ENCODE peak calls at places on chromosomes 7 and 10, in six cellular contexts. S is K562, L is HepG2, G is SK-N-SH, O is HCT116, A is H1. V is an unnamed sample.

GRCh38 chr10:79054203-79055099 is 14.3 kb upstream of the ZMIZ1 start:
- DNase-seq in S (no peak), L (peak), G (no peak), O (no peak), A (no peak), V (no peak)

GRCh38 chr7:1114088-1114487 is 26.2 kb downstream of the GPER1 start:
- DNase-seq in S (no peak), L (no peak), G (no peak), O (no peak), A (no peak), V (no peak)

GRCh38 chr7:103637080-103637479 is 191.1 kb upstream of the SLC26A5 start:
- DNase-seq in S (no peak), L (no peak), G (no peak), O (no peak), A (no peak), V (no peak)

GRCh38 chr10:114313866-114314265 is 74.8 kb downstream of the VWA2 start:
- DNase-seq in S (no peak), L (no peak), G (no peak), O (no peak), A (no peak), V (no peak)

GRCh38 chr10:65291276-65291675 is 1634.6 kb upstream of the LRRTM3 start:
- DNase-seq in S (no peak), L (no peak), G (no peak), O (no peak), A (no peak), V (no peak)

GRCh38 chr7:70727861-70728260 is 404.1 kb upstream of the GALNT17 start:
- DNase-seq in S (no peak), L (no peak), G (no peak), O (no peak), A (no peak), V (no peak)

GRCh38 chr7:2066251-2066919 is 166.4 kb downstream of the MAD1L1 start:
- DNase-seq in S (no peak), L (no peak), G (peak), O (no peak), A (no peak), V (no peak)

GRCh38 chr7:21758286-21758685 is 187.4 kb downstream of the CDCA7L start:
- DNase-seq in S (no peak), L (peak), G (no peak), O (no peak), A (no peak), V (no peak)

GRCh38 chr10:27621441-27621840 is 117.3 kb downstream of the RAB18 start:
- DNase-seq in S (no peak), L (no peak), G (no peak), O (no peak), A (no peak), V (no peak)

GRCh38 chr7:137970263-137970975 is 31.5 kb downstream of the CREB3L2 start:
- DNase-seq in S (no peak), L (no peak), G (no peak), O (no peak), A (no peak), V (no peak)

GRCh38 chr10:21494221-21495001 is 31.1 kb downstream of the SKIDA1 start:
- DNase-seq in S (no peak), L (no peak), G (peak), O (no peak), A (peak), V (no peak)

GRCh38 chr7:139061416-139061815 is 25.6 kb upstream of the ZC3HAV1L start:
- DNase-seq in S (no peak), L (no peak), G (no peak), O (no peak), A (no peak), V (no peak)

GRCh38 chr7:118590107-118590506 is 365.6 kb downstream of the ANKRD7 start:
- DNase-seq in S (no peak), L (no peak), G (no peak), O (peak), A (peak), V (no peak)

GRCh38 chr10:96850825-96851224 is 18.7 kb downstream of the LCOR start:
- DNase-seq in S (no peak), L (no peak), G (no peak), O (no peak), A (no peak), V (no peak)

GRCh38 chr7:32506266-32507054 is 11.2 kb downstream of the AVL9 start:
- DNase-seq in S (peak), L (peak), G (no peak), O (peak), A (no peak), V (no peak)

GRCh38 chr10:43824934-43825333 is 176.3 kb upstream of the ZNF32 start:
- DNase-seq in S (no peak), L (peak), G (no peak), O (no peak), A (no peak), V (no peak)

GRCh38 chr10:102796407-102797176 is 40.6 kb downstream of the CYP17A1 start:
- DNase-seq in S (no peak), L (no peak), G (no peak), O (no peak), A (no peak), V (peak)

GRCh38 chr7:121447191-121447920 is 51.2 kb upstream of the FAM3C start:
- DNase-seq in S (no peak), L (no peak), G (no peak), O (no peak), A (no peak), V (no peak)

GRCh38 chr7:47394751-47395252 is 187.1 kb downstream of the TNS3 start:
- DNase-seq in S (no peak), L (no peak), G (no peak), O (no peak), A (no peak), V (no peak)

GRCh38 chr10:116733566-116733965 is 8.8 kb downstream of the HSPA12A start:
- DNase-seq in S (no peak), L (no peak), G (no peak), O (no peak), A (no peak), V (no peak)

GRCh38 chr10:73780966-73781365 is 882 bp upstream of the CHCHD1 start:
- DNase-seq in S (no peak), L (no peak), G (no peak), O (no peak), A (no peak), V (no peak)

GRCh38 chr7:5539013-5539411 is 115.4 kb upstream of the TNRC18 start:
- DNase-seq in S (peak), L (no peak), G (no peak), O (no peak), A (no peak), V (no peak)

GRCh38 chr10:7525314-7526016 is 114.6 kb upstream of the SFMBT2 start:
- DNase-seq in S (peak), L (peak), G (peak), O (peak), A (peak), V (peak)

GRCh38 chr7:152673902-152674301 is 2.0 kb downstream of the XRCC2 start:
- DNase-seq in S (no peak), L (no peak), G (no peak), O (no peak), A (no peak), V (no peak)

GRCh38 chr7:77346441-77346840 is 69.7 kb downstream of the GSAP start:
- DNase-seq in S (no peak), L (no peak), G (no peak), O (no peak), A (no peak), V (no peak)

GRCh38 chr7:36749282-36749960 is 25.1 kb upstream of the AOAH start:
- DNase-seq in S (no peak), L (no peak), G (no peak), O (no peak), A (no peak), V (no peak)

GRCh38 chr7:54349259-54349658 is 192.9 kb upstream of the VSTM2A start:
- DNase-seq in S (no peak), L (no peak), G (no peak), O (no peak), A (no peak), V (no peak)

GRCh38 chr7:74053589-74054186 is 25.7 kb downstream of the ELN start:
- DNase-seq in S (no peak), L (no peak), G (no peak), O (no peak), A (no peak), V (no peak)

GRCh38 chr10:88131561-88132139 is 268.2 kb downstream of the PTEN start:
- DNase-seq in S (no peak), L (no peak), G (no peak), O (no peak), A (no peak), V (no peak)

GRCh38 chr10:102795453-102796406 is 41.5 kb downstream of the CYP17A1 start:
- DNase-seq in S (no peak), L (no peak), G (no peak), O (no peak), A (no peak), V (no peak)

DNA sequence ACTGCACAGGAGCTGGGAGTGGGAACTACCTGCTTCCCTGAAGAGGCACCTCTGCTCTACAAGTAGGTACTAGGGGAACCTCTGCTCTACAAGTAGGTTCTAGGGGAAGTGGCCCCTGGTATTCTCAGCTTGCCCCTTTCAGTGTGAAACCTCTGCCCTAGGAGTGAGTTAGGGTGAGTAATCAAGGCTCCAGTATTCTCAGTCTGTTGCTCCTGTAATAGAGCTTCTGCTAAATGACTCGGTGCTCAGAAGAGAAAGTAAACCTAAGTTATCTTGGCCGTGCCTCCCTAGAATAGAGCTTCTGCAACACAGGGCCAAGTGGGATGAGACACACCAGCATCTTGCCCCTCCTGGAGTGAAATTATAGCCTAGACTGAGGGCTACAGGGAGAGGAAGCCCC is 13.4 kb upstream of the RASSF4 start:
- DNase-seq in S (no peak), L (no peak), G (no peak), O (no peak), A (peak), V (no peak)
- TF ChIP-seq JUND in S (no peak), L (no peak), G (no peak), O (no peak), A (no peak), V (no peak)

DNA sequence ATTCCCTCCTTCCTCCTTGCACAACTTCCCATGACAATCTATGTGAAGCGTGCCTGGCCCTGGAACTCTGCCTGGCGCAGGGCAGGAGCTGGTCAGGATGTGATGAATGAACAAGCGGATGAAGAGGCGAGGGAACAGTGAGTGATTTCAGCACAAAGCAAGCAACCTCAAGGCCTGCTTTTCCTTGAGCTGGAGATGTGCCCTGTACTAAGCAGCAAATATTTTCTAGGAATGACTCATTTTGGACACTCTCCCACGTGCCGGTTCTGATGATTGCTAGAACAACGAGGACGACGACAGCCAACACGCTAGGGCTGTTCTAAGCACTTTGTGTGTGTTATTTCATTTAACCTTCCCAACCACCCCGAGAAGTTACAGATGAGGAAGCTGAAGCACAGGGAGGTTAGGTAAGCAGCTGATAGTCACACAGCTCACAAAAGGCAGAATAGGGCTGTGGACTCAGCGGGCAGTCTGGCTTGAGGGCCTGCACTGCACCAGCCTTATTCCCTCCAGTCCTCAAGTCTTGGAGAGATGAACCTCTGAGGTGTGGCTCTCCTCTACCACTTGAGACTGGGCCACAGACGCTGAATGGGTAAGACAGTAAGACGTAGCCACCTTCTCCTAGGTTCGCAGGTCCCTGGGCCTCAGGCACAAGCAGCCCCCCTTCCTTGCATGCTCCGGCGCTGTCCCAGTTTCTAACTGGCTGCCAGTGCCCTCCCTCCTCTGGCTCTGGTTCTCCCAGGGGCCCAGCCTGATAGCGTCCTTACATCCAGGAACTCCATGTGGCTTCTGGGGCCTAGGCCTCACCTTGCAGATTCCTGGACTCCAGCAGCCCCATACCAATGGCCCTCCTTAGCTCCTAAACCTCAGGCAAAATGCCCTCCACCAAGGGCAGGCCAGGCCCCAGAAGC is 59.0 kb downstream of the YKT6 start:
- DNase-seq in S (no peak), L (peak), G (no peak), O (no peak), A (no peak), V (no peak)
- TF ChIP-seq POLR2AphosphoS5 in S (no peak), L (no peak), G (no peak), O (no peak), A (no peak), V (no peak)

GRCh38 chr10:25493122-25493893 is 318.5 kb downstream of the GPR158 start:
- DNase-seq in S (peak), L (no peak), G (peak), O (peak), A (no peak), V (no peak)

GRCh38 chr10:25497281-25497680 is 322.5 kb downstream of the GPR158 start:
- DNase-seq in S (no peak), L (no peak), G (no peak), O (no peak), A (no peak), V (no peak)

GRCh38 chr10:25487266-25487665 is 312.5 kb downstream of the GPR158 start:
- DNase-seq in S (peak), L (no peak), G (no peak), O (no peak), A (no peak), V (no peak)

GRCh38 chr10:25492680-25493079 is 317.9 kb downstream of the GPR158 start:
- DNase-seq in S (no peak), L (no peak), G (no peak), O (no peak), A (no peak), V (no peak)

GRCh38 chr10:25492040-25492439 is 317.2 kb downstream of the GPR158 start:
- DNase-seq in S (no peak), L (no peak), G (no peak), O (no peak), A (no peak), V (no peak)
- TF ChIP-seq JUND in S (no peak), L (no peak), G (no peak), O (no peak), A (no peak), V (no peak)

DNA sequence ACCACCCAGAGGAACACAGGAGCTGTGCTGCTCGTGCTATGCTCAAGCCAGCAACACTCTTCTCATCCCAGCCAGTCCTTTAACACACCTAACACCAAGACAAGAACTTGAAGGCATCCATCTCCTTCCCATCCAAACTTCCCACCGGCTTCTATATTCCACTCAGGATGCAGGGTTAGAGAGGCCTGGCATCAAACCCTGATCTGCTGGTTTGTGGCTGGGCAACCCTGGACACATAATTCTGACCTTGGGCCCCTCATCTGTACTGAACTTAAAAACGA is 5.6 kb upstream of the MYO1G start:
- DNase-seq in S (no peak), L (no peak), G (no peak), O (no peak), A (no peak), V (no peak)
- TF ChIP-seq POLR2AphosphoS5 in S (peak), L (no peak), G (peak), O (no peak), A (peak), V (peak)

GRCh38 chr10:49028639-49029038 is 86.7 kb downstream of the VSTM4 start:
- DNase-seq in S (no peak), L (no peak), G (no peak), O (no peak), A (no peak), V (no peak)
- TF ChIP-seq JUND in S (no peak), L (no peak), G (no peak), O (no peak), A (no peak), V (no peak)

GRCh38 chr7:17275749-17276671 is 22.4 kb upstream of the AHR start:
- DNase-seq in S (no peak), L (peak), G (no peak), O (no peak), A (no peak), V (no peak)
- TF ChIP-seq POLR2AphosphoS5 in S (no peak), L (no peak), G (no peak), O (no peak), A (no peak), V (no peak)

GRCh38 chr10:4763960-4764428 is 62.0 kb upstream of the AKR1E2 start:
- DNase-seq in S (no peak), L (no peak), G (no peak), O (no peak), A (no peak), V (no peak)
- TF ChIP-seq JUND in S (no peak), L (no peak), G (peak), O (peak), A (no peak), V (no peak)

DNA sequence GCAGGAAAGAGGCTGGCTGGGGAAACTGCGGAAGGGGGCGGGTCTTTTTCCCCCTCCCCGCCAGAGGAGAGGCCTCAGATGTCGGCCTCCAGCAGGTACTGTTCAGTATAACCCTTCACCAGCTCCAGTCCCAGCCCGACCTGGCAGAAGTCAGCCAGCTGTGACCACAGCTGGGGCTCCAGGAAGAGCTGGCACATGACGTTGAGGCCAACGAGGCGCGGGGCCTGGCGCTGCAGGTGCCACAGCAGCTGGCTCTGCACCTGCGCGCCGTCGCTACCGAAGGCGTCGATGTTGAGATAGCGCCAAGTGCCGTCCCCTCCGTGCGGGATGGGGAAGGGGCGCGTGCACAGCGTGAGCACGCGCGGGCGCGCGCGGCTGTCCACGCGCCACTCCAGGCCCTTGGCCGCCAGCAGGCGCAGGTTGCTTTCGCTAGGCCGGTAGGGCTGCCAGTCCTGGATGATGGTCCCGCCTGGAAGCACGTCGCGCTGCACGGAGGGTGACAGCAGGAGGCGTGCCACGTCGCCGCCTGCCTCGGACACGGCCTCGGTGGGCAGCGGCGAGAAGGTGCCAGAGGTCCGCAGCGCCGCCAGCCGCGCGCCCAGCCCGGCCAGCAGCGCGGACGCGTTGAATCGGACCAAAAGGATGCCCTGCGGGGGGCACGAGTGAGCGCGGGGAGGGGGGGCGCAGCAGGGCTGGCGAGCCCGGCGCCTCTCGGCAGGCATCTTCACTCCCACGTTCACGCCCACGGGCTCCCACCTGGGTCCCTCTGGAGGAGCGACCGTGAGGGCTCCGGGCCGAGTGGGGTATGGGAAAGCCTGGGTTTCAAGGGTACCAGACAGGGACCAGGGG is 6.9 kb upstream of the VGF start:
- DNase-seq in S (peak), L (no peak), G (peak), O (no peak), A (peak), V (no peak)
- TF ChIP-seq POLR2AphosphoS5 in S (no peak), L (no peak), G (no peak), O (no peak), A (no peak), V (no peak)

GRCh38 chr10:99467236-99467999 is 37.0 kb upstream of the GOT1 start:
- DNase-seq in S (no peak), L (no peak), G (no peak), O (no peak), A (no peak), V (no peak)

GRCh38 chr10:99470327-99470726 is 39.9 kb upstream of the GOT1 start:
- DNase-seq in S (peak), L (no peak), G (no peak), O (no peak), A (no peak), V (no peak)

GRCh38 chr10:99461230-99461629 is 30.8 kb upstream of the GOT1 start:
- DNase-seq in S (no peak), L (no peak), G (no peak), O (no peak), A (no peak), V (no peak)

DNA sequence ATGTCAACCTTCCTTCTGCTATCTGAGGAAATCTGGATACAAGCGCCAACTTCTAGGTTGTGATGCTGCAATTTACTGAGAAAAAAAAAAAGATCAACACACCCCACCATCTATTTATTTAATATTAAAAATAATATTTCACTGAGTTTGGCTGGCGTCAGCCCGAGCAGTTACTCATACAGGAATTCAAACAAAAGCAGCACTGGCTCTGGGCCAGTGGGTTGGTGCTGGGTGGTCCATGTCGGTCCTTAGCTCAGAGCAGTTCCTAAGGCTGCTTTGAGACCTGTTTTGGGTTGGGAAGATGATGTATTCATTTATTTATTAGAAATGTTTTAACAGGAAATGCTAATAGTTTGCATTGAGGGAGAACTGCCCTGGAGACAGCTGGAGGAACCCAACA is 36.2 kb upstream of the GOT1 start:
- DNase-seq in S (no peak), L (no peak), G (no peak), O (no peak), A (no peak), V (no peak)
- TF ChIP-seq JUND in S (no peak), L (no peak), G (no peak), O (no peak), A (no peak), V (no peak)

GRCh38 chr7:154928136-154929005 is 74.6 kb downstream of the PAXIP1 start:
- DNase-seq in S (peak), L (peak), G (peak), O (peak), A (no peak), V (peak)

GRCh38 chr7:154929006-154929726 is 73.8 kb downstream of the PAXIP1 start:
- DNase-seq in S (no peak), L (no peak), G (no peak), O (no peak), A (no peak), V (no peak)

GRCh38 chr7:154931906-154932305 is 71.0 kb downstream of the PAXIP1 start:
- DNase-seq in S (no peak), L (no peak), G (no peak), O (no peak), A (no peak), V (no peak)

GRCh38 chr7:154927624-154928125 is 75.2 kb downstream of the PAXIP1 start:
- DNase-seq in S (peak), L (peak), G (peak), O (peak), A (peak), V (peak)
- TF ChIP-seq POLR2AphosphoS5 in S (no peak), L (no peak), G (no peak), O (no peak), A (no peak), V (no peak)

V was measured in GM12878.